ENCODE peak calls at places on chromosomes 2 and 18, in five cellular contexts. One of them, this sample, is unnamed.

GRCh38 chr2:235694721-235695601 is 201.1 kb downstream of the AGAP1 start:
- DNase-seq in fibroblast of lung: no peak
- DNase-seq in uterus: no peak
- DNase-seq in neuronal stem cell: no peak
- DNase-seq in ascending aorta: no peak
- DNase-seq in this sample: no peak

GRCh38 chr2:211468881-211469280 is 912.5 kb downstream of the CPS1 start:
- DNase-seq in fibroblast of lung: no peak
- DNase-seq in uterus: no peak
- DNase-seq in neuronal stem cell: peak; percentile 21
- DNase-seq in ascending aorta: no peak
- DNase-seq in this sample: no peak

GRCh38 chr18:8367217-8367988 is 241.8 kb upstream of the RAB12 start:
- DNase-seq in fibroblast of lung: peak; percentile 27
- DNase-seq in uterus: no peak
- DNase-seq in neuronal stem cell: peak; percentile 58
- DNase-seq in ascending aorta: no peak
- DNase-seq in this sample: peak; percentile 91

GRCh38 chr2:1823187-1824169 is 79.2 kb upstream of the PXDN start:
- DNase-seq in fibroblast of lung: no peak
- DNase-seq in uterus: no peak
- DNase-seq in neuronal stem cell: no peak
- DNase-seq in ascending aorta: no peak
- DNase-seq in this sample: peak; percentile 96

GRCh38 chr18:24964213-24964612 is 387.8 kb downstream of the ZNF521 start:
- DNase-seq in fibroblast of lung: no peak
- DNase-seq in uterus: no peak
- DNase-seq in neuronal stem cell: no peak
- DNase-seq in ascending aorta: no peak
- DNase-seq in this sample: no peak

GRCh38 chr18:48408111-48408726 is 964 bp downstream of the ZBTB7C start:
- DNase-seq in fibroblast of lung: peak; percentile 14
- DNase-seq in uterus: no peak
- DNase-seq in neuronal stem cell: no peak
- DNase-seq in ascending aorta: no peak
- DNase-seq in this sample: peak; percentile 58

GRCh38 chr18:58552057-58552461 is 76.8 kb downstream of the ALPK2 start:
- DNase-seq in fibroblast of lung: peak; percentile 69
- DNase-seq in uterus: no peak
- DNase-seq in neuronal stem cell: no peak
- DNase-seq in ascending aorta: no peak
- DNase-seq in this sample: no peak

GRCh38 chr18:11799066-11799465 is 52.1 kb upstream of the CHMP1B start:
- DNase-seq in fibroblast of lung: no peak
- DNase-seq in uterus: no peak
- DNase-seq in neuronal stem cell: no peak
- DNase-seq in ascending aorta: no peak
- DNase-seq in this sample: no peak

GRCh38 chr2:100919316-100919715 is 82.8 kb upstream of the RPL31 start:
- DNase-seq in fibroblast of lung: no peak
- DNase-seq in uterus: no peak
- DNase-seq in neuronal stem cell: no peak
- DNase-seq in ascending aorta: no peak
- DNase-seq in this sample: peak; percentile 71

GRCh38 chr2:20514596-20515269 is 67.9 kb downstream of the RHOB start:
- DNase-seq in fibroblast of lung: peak; percentile 99
- DNase-seq in uterus: peak; percentile 59
- DNase-seq in neuronal stem cell: no peak
- DNase-seq in ascending aorta: peak; percentile 57
- DNase-seq in this sample: peak; percentile 75

GRCh38 chr18:10099539-10100140 is 185.8 kb downstream of the VAPA start:
- DNase-seq in fibroblast of lung: peak; percentile 25
- DNase-seq in uterus: no peak
- DNase-seq in neuronal stem cell: no peak
- DNase-seq in ascending aorta: no peak
- DNase-seq in this sample: no peak

GRCh38 chr18:10101293-10101701 is 187.5 kb downstream of the VAPA start:
- DNase-seq in fibroblast of lung: peak; percentile 66
- DNase-seq in uterus: no peak
- DNase-seq in neuronal stem cell: no peak
- DNase-seq in ascending aorta: no peak
- DNase-seq in this sample: peak; percentile 71

GRCh38 chr18:10100236-10100635 is 186.4 kb downstream of the VAPA start:
- DNase-seq in fibroblast of lung: no peak
- DNase-seq in uterus: no peak
- DNase-seq in neuronal stem cell: no peak
- DNase-seq in ascending aorta: no peak
- DNase-seq in this sample: no peak

GRCh38 chr18:10101729-10102128 is 187.9 kb downstream of the VAPA start:
- DNase-seq in fibroblast of lung: no peak
- DNase-seq in uterus: no peak
- DNase-seq in neuronal stem cell: no peak
- DNase-seq in ascending aorta: no peak
- DNase-seq in this sample: no peak
- H3K4me3 ChIP-seq in fibroblast of lung: no peak overlapping the region
- H3K4me3 ChIP-seq in uterus: no peak overlapping the region
- H3K4me3 ChIP-seq in neuronal stem cell: no peak overlapping the region
- H3K4me3 ChIP-seq in ascending aorta: no peak overlapping the region
- H3K4me3 ChIP-seq in this sample: no peak overlapping the region

GRCh38 chr2:53901192-53901591 is 41.4 kb upstream of the GPR75 start:
- DNase-seq in fibroblast of lung: no peak
- DNase-seq in uterus: no peak
- DNase-seq in neuronal stem cell: no peak
- DNase-seq in ascending aorta: no peak
- DNase-seq in this sample: no peak
- H3K36me3 ChIP-seq in fibroblast of lung: peaks cover 11% of the 10 kb centered on the region
- H3K36me3 ChIP-seq in uterus: no peaks in the 10 kb centered on the region
- H3K36me3 ChIP-seq in neuronal stem cell: peaks cover 98% of the 10 kb centered on the region
- H3K36me3 ChIP-seq in ascending aorta: peaks cover 74% of the 10 kb centered on the region
- H3K36me3 ChIP-seq in this sample: peaks cover 31% of the 10 kb centered on the region

DNA sequence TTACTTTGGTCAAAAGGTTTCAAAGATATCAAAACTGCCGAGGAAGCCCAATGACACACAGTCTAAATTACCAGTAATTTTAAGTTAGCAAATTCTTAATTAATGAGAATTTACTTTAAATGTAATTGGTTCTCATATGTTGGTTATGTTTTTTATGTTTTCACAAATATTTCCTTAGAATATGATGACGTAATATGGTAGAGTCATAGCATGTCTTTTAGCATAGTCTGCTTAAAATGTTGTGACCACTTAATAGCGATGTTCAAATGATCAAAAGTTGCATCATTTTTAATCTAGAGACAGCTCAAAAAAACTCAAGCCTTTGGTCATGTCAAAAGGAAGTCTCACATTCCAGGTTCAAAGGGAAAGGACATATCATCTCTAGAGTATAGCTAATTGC is 123.3 kb upstream of the ST6GAL2 start:
- DNase-seq in fibroblast of lung: no peak
- DNase-seq in uterus: no peak
- DNase-seq in neuronal stem cell: no peak
- DNase-seq in ascending aorta: no peak
- DNase-seq in this sample: no peak
- H3K27me3 ChIP-seq in fibroblast of lung: no peaks in the 10 kb centered on the region
- H3K27me3 ChIP-seq in uterus: no peaks in the 10 kb centered on the region
- H3K27me3 ChIP-seq in neuronal stem cell: no peaks in the 10 kb centered on the region
- H3K27me3 ChIP-seq in ascending aorta: no peaks in the 10 kb centered on the region
- H3K27me3 ChIP-seq in this sample: no peaks in the 10 kb centered on the region

DNA sequence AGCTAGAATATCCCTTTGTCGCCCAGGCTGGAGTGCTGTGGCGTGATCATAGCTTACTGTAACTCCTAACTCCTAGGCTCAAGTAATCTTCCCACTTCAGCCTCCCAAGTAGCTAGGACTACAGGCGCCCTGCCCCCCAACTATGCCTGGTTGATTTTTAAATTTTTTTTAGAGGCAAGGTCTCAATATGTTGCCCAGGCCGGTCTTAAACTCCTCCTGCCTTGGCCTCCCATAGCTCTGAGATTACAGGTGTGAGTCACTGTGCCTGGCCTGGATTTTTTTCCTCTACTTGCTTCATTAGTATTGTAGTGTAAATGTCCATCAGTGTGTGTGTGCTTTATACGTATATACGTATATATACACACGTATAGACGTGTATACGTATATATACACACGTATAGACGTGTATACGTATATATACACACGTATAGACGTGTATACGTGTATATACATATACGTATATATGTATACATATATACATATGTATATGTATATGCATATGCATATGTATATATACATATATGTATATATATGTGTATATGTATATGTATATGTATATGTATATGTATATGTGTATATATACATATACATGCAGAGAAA is 124.4 kb downstream of the DIS3L2 start:
- DNase-seq in fibroblast of lung: peak; percentile 26
- DNase-seq in uterus: no peak
- DNase-seq in neuronal stem cell: no peak
- DNase-seq in ascending aorta: no peak
- DNase-seq in this sample: no peak
- H3K4me3 ChIP-seq in fibroblast of lung: no peak overlapping the region
- H3K4me3 ChIP-seq in uterus: no peak overlapping the region
- H3K4me3 ChIP-seq in neuronal stem cell: no peak overlapping the region
- H3K4me3 ChIP-seq in ascending aorta: no peak overlapping the region
- H3K4me3 ChIP-seq in this sample: no peak overlapping the region

GRCh38 chr2:233145726-233146125 is 85.6 kb downstream of the INPP5D start:
- DNase-seq in fibroblast of lung: no peak
- DNase-seq in uterus: no peak
- DNase-seq in neuronal stem cell: no peak
- DNase-seq in ascending aorta: no peak
- DNase-seq in this sample: no peak

GRCh38 chr2:233147829-233148167 is 87.7 kb downstream of the INPP5D start:
- DNase-seq in fibroblast of lung: no peak
- DNase-seq in uterus: no peak
- DNase-seq in neuronal stem cell: no peak
- DNase-seq in ascending aorta: no peak
- DNase-seq in this sample: no peak

GRCh38 chr2:233148354-233148753 is 88.2 kb downstream of the INPP5D start:
- DNase-seq in fibroblast of lung: no peak
- DNase-seq in uterus: no peak
- DNase-seq in neuronal stem cell: no peak
- DNase-seq in ascending aorta: no peak
- DNase-seq in this sample: no peak

GRCh38 chr2:233147136-233147828 is 87.1 kb downstream of the INPP5D start:
- DNase-seq in fibroblast of lung: no peak
- DNase-seq in uterus: no peak
- DNase-seq in neuronal stem cell: no peak
- DNase-seq in ascending aorta: no peak
- DNase-seq in this sample: no peak

GRCh38 chr2:233146194-233146593 is 86.1 kb downstream of the INPP5D start:
- DNase-seq in fibroblast of lung: no peak
- DNase-seq in uterus: no peak
- DNase-seq in neuronal stem cell: no peak
- DNase-seq in ascending aorta: no peak
- DNase-seq in this sample: no peak
- H3K36me3 ChIP-seq in fibroblast of lung: no peaks in the 10 kb centered on the region
- H3K36me3 ChIP-seq in uterus: no peaks in the 10 kb centered on the region
- H3K36me3 ChIP-seq in neuronal stem cell: no peaks in the 10 kb centered on the region
- H3K36me3 ChIP-seq in ascending aorta: no peaks in the 10 kb centered on the region
- H3K36me3 ChIP-seq in this sample: no peaks in the 10 kb centered on the region

GRCh38 chr2:232926448-232927040 is 56.5 kb downstream of the SNORC start:
- DNase-seq in fibroblast of lung: no peak
- DNase-seq in uterus: no peak
- DNase-seq in neuronal stem cell: no peak
- DNase-seq in ascending aorta: no peak
- DNase-seq in this sample: peak; percentile 78

GRCh38 chr2:232925153-232925768 is 55.2 kb downstream of the SNORC start:
- DNase-seq in fibroblast of lung: no peak
- DNase-seq in uterus: no peak
- DNase-seq in neuronal stem cell: no peak
- DNase-seq in ascending aorta: no peak
- DNase-seq in this sample: peak; percentile 74

GRCh38 chr2:232927041-232927792 is 57.2 kb downstream of the SNORC start:
- DNase-seq in fibroblast of lung: peak; percentile 36
- DNase-seq in uterus: no peak
- DNase-seq in neuronal stem cell: no peak
- DNase-seq in ascending aorta: no peak
- DNase-seq in this sample: peak; percentile 74

GRCh38 chr2:232924433-232924832 is 54.4 kb downstream of the SNORC start:
- DNase-seq in fibroblast of lung: no peak
- DNase-seq in uterus: no peak
- DNase-seq in neuronal stem cell: no peak
- DNase-seq in ascending aorta: no peak
- DNase-seq in this sample: no peak

DNA sequence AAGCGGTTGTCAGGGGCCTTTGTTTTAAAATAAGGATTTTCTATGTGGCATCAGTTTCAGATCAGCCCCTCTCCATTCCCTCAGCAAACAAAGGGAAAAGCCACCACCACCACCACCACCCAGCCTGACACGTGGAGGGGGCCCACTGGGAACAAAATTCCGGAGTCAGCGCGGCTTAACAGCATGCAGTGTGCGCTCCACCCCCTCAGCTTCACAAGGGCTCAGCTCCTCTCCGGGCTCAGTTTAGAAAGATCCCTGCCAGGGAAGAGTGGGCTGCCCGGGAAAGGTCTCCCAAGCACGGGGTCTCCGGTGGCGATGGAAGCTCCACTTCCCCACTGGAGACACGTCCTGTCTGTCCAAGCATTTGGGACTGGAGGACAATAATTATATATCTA is 55.7 kb downstream of the SNORC start:
- DNase-seq in fibroblast of lung: no peak
- DNase-seq in uterus: no peak
- DNase-seq in neuronal stem cell: no peak
- DNase-seq in ascending aorta: no peak
- DNase-seq in this sample: peak; percentile 60
- H3K27me3 ChIP-seq in fibroblast of lung: peaks cover 13% of the 10 kb centered on the region
- H3K27me3 ChIP-seq in uterus: no peaks in the 10 kb centered on the region
- H3K27me3 ChIP-seq in neuronal stem cell: peaks cover 8% of the 10 kb centered on the region
- H3K27me3 ChIP-seq in ascending aorta: peaks cover 5% of the 10 kb centered on the region
- H3K27me3 ChIP-seq in this sample: peaks cover 49% of the 10 kb centered on the region

GRCh38 chr2:180728928-180729559 is 251.4 kb upstream of the UBE2E3 start:
- DNase-seq in fibroblast of lung: peak; percentile 93
- DNase-seq in uterus: no peak
- DNase-seq in neuronal stem cell: no peak
- DNase-seq in ascending aorta: no peak
- DNase-seq in this sample: no peak
- H3K4me3 ChIP-seq in fibroblast of lung: peak overlapping the region; percentile 17
- H3K4me3 ChIP-seq in uterus: no peak overlapping the region
- H3K4me3 ChIP-seq in neuronal stem cell: no peak overlapping the region
- H3K4me3 ChIP-seq in ascending aorta: no peak overlapping the region
- H3K4me3 ChIP-seq in this sample: no peak overlapping the region